ENCODE peak calls at places on chromosomes 4 and X, in ten cellular contexts. U is mucosa of descending colon, V is HFF-Myc, O is kidney, K is choroid plexus epithelial cell, H is cardiac muscle cell, A is sigmoid colon, G is AG04450, Z is breast epithelium, R is GM12878. T is an unnamed sample.

GRCh38 chr4:152728343-152728742 is 48.5 kb upstream of the TMEM154 start:
- DNase-seq in U (no peak), V (no peak), O (no peak), K (no peak), H (no peak), A (no peak), G (no peak), Z (no peak), R (no peak), T (no peak)

GRCh38 chrX:20263474-20263873 is 3.2 kb downstream of the RPS6KA3 start:
- DNase-seq in U (no peak), V (no peak), O (no peak), K (peak; percentile 61), H (peak; percentile 57), A (no peak), G (no peak), Z (no peak), R (no peak), T (peak; percentile 42)

GRCh38 chr4:16627999-16628398 is 270.4 kb downstream of the LDB2 start:
- DNase-seq in U (no peak), V (peak; percentile 74), O (no peak), K (peak; percentile 92), H (peak; percentile 94), A (no peak), G (peak; percentile 82), Z (no peak), R (no peak), T (peak; percentile 95)

GRCh38 chr4:87342872-87343271 is 20.2 kb upstream of the HSD17B13 start:
- DNase-seq in U (no peak), V (no peak), O (no peak), K (no peak), H (no peak), A (no peak), G (no peak), Z (no peak), R (no peak), T (no peak)

GRCh38 chrX:11470231-11470630 is 177.0 kb downstream of the AMELX start:
- DNase-seq in U (no peak), V (no peak), O (no peak), K (peak; percentile 89), H (peak; percentile 74), A (no peak), G (no peak), Z (no peak), R (no peak), T (peak; percentile 92)

GRCh38 chrX:48919947-48920712 is 1.3 kb upstream of the PIM2 start:
- DNase-seq in U (no peak), V (no peak), O (peak; percentile 20), K (no peak), H (no peak), A (no peak), G (no peak), Z (no peak), R (no peak), T (no peak)

GRCh38 chr4:120071192-120071795 is 4.6 kb upstream of the MAD2L1 start:
- DNase-seq in U (no peak), V (peak; percentile 46), O (no peak), K (peak; percentile 91), H (peak; percentile 82), A (no peak), G (no peak), Z (no peak), R (no peak), T (peak; percentile 89)

GRCh38 chrX:53483838-53484420 is 49.8 kb upstream of the HSD17B10 start:
- DNase-seq in U (no peak), V (no peak), O (no peak), K (no peak), H (peak; percentile 5), A (no peak), G (peak; percentile 10), Z (no peak), R (no peak), T (no peak)

GRCh38 chr4:80878218-80878617 is 152.3 kb upstream of the BMP3 start:
- DNase-seq in U (no peak), V (no peak), O (no peak), K (peak; percentile 27), H (peak; percentile 23), A (no peak), G (no peak), Z (no peak), R (no peak), T (no peak)

GRCh38 chr4:103443324-103443723 is 245.2 kb upstream of the CENPE start:
- DNase-seq in U (no peak), V (peak; percentile 15), O (no peak), K (no peak), H (no peak), A (no peak), G (no peak), Z (no peak), R (no peak), T (no peak)

GRCh38 chr4:148962539-148963290 is 520.5 kb upstream of the NR3C2 start:
- DNase-seq in U (no peak), V (no peak), O (no peak), K (peak; percentile 20), H (no peak), A (no peak), G (no peak), Z (no peak), R (no peak), T (no peak)

GRCh38 chr4:178140326-178140915 is 698.2 kb upstream of the AGA start:
- DNase-seq in U (no peak), V (no peak), O (no peak), K (no peak), H (no peak), A (no peak), G (no peak), Z (no peak), R (no peak), T (no peak)

GRCh38 chr4:164748375-164748774 is 5.6 kb upstream of the SMIM31 start:
- DNase-seq in U (no peak), V (no peak), O (no peak), K (peak; percentile 49), H (peak; percentile 42), A (no peak), G (no peak), Z (no peak), R (no peak), T (peak; percentile 41)
- TF ChIP-seq CTCF in U (no peak), V (peak; percentile 10), O (peak; percentile 35), K (peak; percentile 41), H (peak; percentile 30), A (no peak), G (peak; percentile 40), Z (no peak), R (no peak), T (no peak)

DNA sequence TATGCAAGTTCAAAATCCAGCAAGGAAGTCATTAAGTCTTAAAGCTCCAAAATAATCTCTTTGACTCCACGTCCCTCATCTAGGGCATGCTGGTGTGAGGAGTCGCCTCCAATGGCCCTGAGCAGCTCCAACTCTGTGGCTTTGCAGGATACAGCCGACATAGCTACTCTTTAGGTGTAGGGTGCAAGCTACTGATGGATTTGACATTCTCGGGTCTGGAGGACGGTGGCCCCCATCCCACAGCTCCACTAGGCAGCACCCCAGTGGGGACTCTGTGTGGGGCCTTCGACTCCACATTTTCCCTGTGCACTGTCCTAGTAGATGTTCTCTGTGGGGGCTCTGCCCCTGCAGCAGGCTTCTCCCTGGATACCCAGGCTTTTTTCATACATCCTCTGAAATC is 333.2 kb upstream of the FGF13 start:
- DNase-seq in U (no peak), V (no peak), O (no peak), K (no peak), H (no peak), A (no peak), G (no peak), Z (no peak), R (no peak), T (no peak)
- H3K4me3 ChIP-seq in U (no peak overlapping the region), V (no peak overlapping the region), O (no peak overlapping the region), K (no peak overlapping the region), H (no peak overlapping the region), A (no peak overlapping the region), G (no peak overlapping the region), Z (no peak overlapping the region), R (no peak overlapping the region), T (no peak overlapping the region)

GRCh38 chrX:32678487-32678886 is 532.9 kb downstream of the DMD start:
- DNase-seq in U (no peak), V (no peak), O (no peak), K (no peak), H (no peak), A (no peak), G (no peak), Z (no peak), R (no peak), T (no peak)

DNA sequence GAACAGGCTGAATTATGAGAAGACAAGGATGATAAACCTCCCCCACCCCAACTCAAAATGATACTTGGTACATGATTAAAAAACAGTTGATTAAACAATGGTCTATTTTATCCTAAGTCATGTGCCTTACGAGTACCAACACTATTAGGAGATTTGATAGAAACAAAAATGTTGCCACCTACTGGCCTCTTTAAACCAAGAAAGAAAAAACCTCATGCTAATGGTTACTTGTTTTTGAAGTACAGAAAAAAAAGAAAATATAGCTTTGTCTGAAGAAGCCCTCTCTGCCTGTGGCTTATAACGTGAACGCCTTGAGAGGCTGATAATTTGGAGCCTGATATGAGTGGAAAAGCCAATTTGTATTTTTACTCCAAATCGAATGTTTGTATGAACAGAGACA is 538.2 kb downstream of the DMD start:
- DNase-seq in U (no peak), V (no peak), O (no peak), K (peak; percentile 17), H (peak; percentile 1), A (no peak), G (no peak), Z (no peak), R (no peak), T (peak; percentile 8)
- TF ChIP-seq CTCF in U (no peak), V (no peak), O (peak; percentile 8), K (no peak), H (peak; percentile 7), A (no peak), G (peak; percentile 13), Z (no peak), R (peak; percentile 28), T (peak; percentile 15)

GRCh38 chr4:2412534-2412884 is 5.9 kb downstream of the ZFYVE28 start:
- DNase-seq in U (peak; percentile 71), V (no peak), O (no peak), K (no peak), H (no peak), A (no peak), G (no peak), Z (no peak), R (no peak), T (no peak)

GRCh38 chr4:2415213-2415612 is 3.2 kb downstream of the ZFYVE28 start:
- DNase-seq in U (no peak), V (no peak), O (peak; percentile 7), K (no peak), H (no peak), A (no peak), G (no peak), Z (no peak), R (no peak), T (no peak)

GRCh38 chr4:2411786-2412510 is 6.5 kb downstream of the ZFYVE28 start:
- DNase-seq in U (peak; percentile 51), V (no peak), O (peak; percentile 63), K (no peak), H (no peak), A (no peak), G (no peak), Z (no peak), R (peak; percentile 52), T (no peak)

GRCh38 chr4:2413821-2414610 is 4.4 kb downstream of the ZFYVE28 start:
- DNase-seq in U (peak; percentile 88), V (no peak), O (peak; percentile 78), K (no peak), H (peak; percentile 60), A (no peak), G (no peak), Z (no peak), R (no peak), T (peak; percentile 54)

GRCh38 chr4:2412885-2413716 is 5.3 kb downstream of the ZFYVE28 start:
- DNase-seq in U (peak; percentile 91), V (peak; percentile 75), O (peak; percentile 95), K (peak; percentile 93), H (peak; percentile 87), A (peak; percentile 87), G (peak; percentile 33), Z (peak; percentile 67), R (peak; percentile 91), T (peak; percentile 93)
- H3K4me3 ChIP-seq in U (no peak overlapping the region), V (peak overlapping the region; percentile 37), O (peak overlapping the region; percentile 41), K (no peak overlapping the region), H (no peak overlapping the region), A (peak overlapping the region; percentile 7), G (peak overlapping the region; percentile 49), Z (peak overlapping the region; percentile 27), R (peak overlapping the region; percentile 58), T (peak overlapping the region; percentile 43)

T was measured in cardiac fibroblast.